ENCODE peak calls at places on chromosomes 5 and 9, in ten cellular contexts. W is cardiac muscle cell, L is fibroblast of lung, C is pancreas, H is heart left ventricle, M is adipocyte, B is mucosa of descending colon, V is bronchial epithelial cell, I is mesendoderm, O is transverse colon. Z is an unnamed sample. For H3K36me3, the result is how much of the 10 kb centered on the place peaks cover.

GRCh38 chr5:133734916-133735315 is 122.6 kb upstream of the FSTL4 start:
- DNase-seq in W (no peak), L (no peak), C (no peak), H (peak), M (no peak), B (no peak), V (no peak), I (no peak), O (no peak), Z (no peak)

GRCh38 chr5:96288166-96288844 is 144.7 kb downstream of the PCSK1 start:
- DNase-seq in W (peak), L (no peak), C (no peak), H (no peak), M (peak), B (no peak), V (peak), I (no peak), O (no peak), Z (no peak)

GRCh38 chr5:76622973-76623596 is at the start of gene F2RL2:
- DNase-seq in W (peak), L (peak), C (no peak), H (no peak), M (peak), B (no peak), V (peak), I (peak), O (no peak), Z (no peak)

GRCh38 chr5:141636106-141636412 is 590 bp downstream of the HDAC3 start:
- DNase-seq in W (no peak), L (no peak), C (no peak), H (no peak), M (no peak), B (no peak), V (no peak), I (no peak), O (no peak), Z (no peak)

GRCh38 chr5:54087436-54087835 is 222.9 kb downstream of the ARL15 start:
- DNase-seq in W (peak), L (peak), C (no peak), H (no peak), M (peak), B (no peak), V (peak), I (no peak), O (no peak), Z (no peak)

GRCh38 chr5:81195334-81195929 is 37.7 kb upstream of the CKMT2 start:
- DNase-seq in W (peak), L (no peak), C (no peak), H (no peak), M (peak), B (no peak), V (no peak), I (no peak), O (no peak), Z (no peak)

GRCh38 chr9:35490155-35490909 is 421 bp downstream of the RUSC2 start:
- DNase-seq in W (no peak), L (peak), C (peak), H (no peak), M (no peak), B (no peak), V (no peak), I (peak), O (peak), Z (no peak)

GRCh38 chr5:177982072-177982727 is 13.8 kb downstream of the PROP1 start:
- DNase-seq in W (no peak), L (no peak), C (no peak), H (no peak), M (no peak), B (peak), V (no peak), I (peak), O (no peak), Z (no peak)

GRCh38 chr5:106292654-106293053 is 1378.1 kb downstream of the EFNA5 start:
- DNase-seq in W (no peak), L (no peak), C (no peak), H (no peak), M (peak), B (no peak), V (peak), I (no peak), O (no peak), Z (no peak)

GRCh38 chr5:139650689-139651501 is 2.7 kb downstream of the CXXC5 start:
- DNase-seq in W (no peak), L (no peak), C (peak), H (peak), M (peak), B (peak), V (no peak), I (peak), O (peak), Z (no peak)

GRCh38 chr5:57986746-57987145 is 473.1 kb downstream of the PLK2 start:
- DNase-seq in W (peak), L (peak), C (no peak), H (no peak), M (peak), B (no peak), V (peak), I (peak), O (no peak), Z (peak)

GRCh38 chr5:34626036-34626435 is 30.1 kb upstream of the RAI14 start:
- DNase-seq in W (peak), L (peak), C (no peak), H (no peak), M (peak), B (no peak), V (peak), I (no peak), O (no peak), Z (no peak)

GRCh38 chr5:55303238-55303690 is 4.2 kb downstream of the DHX29 start:
- DNase-seq in W (peak), L (peak), C (no peak), H (no peak), M (peak), B (peak), V (peak), I (no peak), O (no peak), Z (no peak)

GRCh38 chr5:91176288-91177016 is 206.7 kb downstream of the ARRDC3 start:
- DNase-seq in W (no peak), L (no peak), C (no peak), H (no peak), M (peak), B (no peak), V (no peak), I (no peak), O (no peak), Z (no peak)

GRCh38 chr9:2015581-2016410 is 649 bp downstream of the SMARCA2 start:
- DNase-seq in W (peak), L (peak), C (peak), H (peak), M (peak), B (peak), V (peak), I (peak), O (peak), Z (peak)

GRCh38 chr5:180241600-180241999 is 32.6 kb upstream of the RASGEF1C start:
- DNase-seq in W (no peak), L (no peak), C (no peak), H (no peak), M (no peak), B (no peak), V (no peak), I (no peak), O (no peak), Z (no peak)
- H3K36me3 ChIP-seq in W (under half), L (under half), C (half or more), H (half or more), M (half or more), B (under half), V (under half), I (under half), O (under half), Z (half or more)

GRCh38 chr9:120914410-120914809 is 12.2 kb downstream of the TRAF1 start:
- DNase-seq in W (no peak), L (no peak), C (no peak), H (no peak), M (no peak), B (no peak), V (no peak), I (no peak), O (no peak), Z (no peak)
- H3K36me3 ChIP-seq in W (under half), L (under half), C (under half), H (under half), M (under half), B (under half), V (under half), I (under half), O (under half), Z (under half)

GRCh38 chr9:16485155-16485554 is 385.3 kb downstream of the BNC2 start:
- DNase-seq in W (no peak), L (no peak), C (no peak), H (no peak), M (no peak), B (no peak), V (no peak), I (no peak), O (no peak), Z (no peak)

GRCh38 chr9:16485575-16486321 is 384.7 kb downstream of the BNC2 start:
- DNase-seq in W (no peak), L (no peak), C (no peak), H (no peak), M (no peak), B (no peak), V (no peak), I (peak), O (no peak), Z (no peak)

GRCh38 chr9:16482764-16483163 is 387.7 kb downstream of the BNC2 start:
- DNase-seq in W (no peak), L (no peak), C (no peak), H (no peak), M (no peak), B (no peak), V (no peak), I (no peak), O (no peak), Z (no peak)

GRCh38 chr9:16484178-16484577 is 386.3 kb downstream of the BNC2 start:
- DNase-seq in W (no peak), L (no peak), C (no peak), H (no peak), M (no peak), B (no peak), V (no peak), I (no peak), O (no peak), Z (no peak)

GRCh38 chr9:16484744-16485143 is 385.7 kb downstream of the BNC2 start:
- DNase-seq in W (peak), L (peak), C (no peak), H (no peak), M (peak), B (no peak), V (no peak), I (no peak), O (no peak), Z (no peak)
- H3K36me3 ChIP-seq in W (under half), L (under half), C (under half), H (under half), M (under half), B (under half), V (under half), I (under half), O (under half), Z (under half)

DNA sequence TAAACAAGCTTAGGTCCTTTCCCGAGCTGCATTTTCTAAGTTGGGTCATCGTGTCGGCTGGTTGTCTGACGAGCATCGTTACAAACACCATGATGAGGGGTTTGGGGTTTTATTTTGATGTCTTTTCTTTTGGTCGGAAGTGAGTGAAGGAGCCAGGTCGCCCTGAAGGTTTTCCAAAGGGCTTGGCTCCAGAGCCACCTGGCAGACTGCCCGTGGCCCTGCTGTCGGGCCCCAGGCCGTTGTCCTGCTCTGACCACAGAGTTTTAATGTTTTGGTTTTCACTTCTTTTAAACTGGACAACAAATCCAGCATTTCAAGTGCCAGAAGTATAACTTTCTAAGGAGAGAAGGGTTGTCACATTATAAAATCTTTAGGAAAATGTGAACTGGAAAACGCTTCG is 42.3 kb downstream of the TENT4A start:
- DNase-seq in W (no peak), L (no peak), C (no peak), H (no peak), M (no peak), B (no peak), V (no peak), I (no peak), O (no peak), Z (no peak)
- H3K36me3 ChIP-seq in W (under half), L (under half), C (half or more), H (half or more), M (half or more), B (under half), V (under half), I (under half), O (under half), Z (under half)

DNA sequence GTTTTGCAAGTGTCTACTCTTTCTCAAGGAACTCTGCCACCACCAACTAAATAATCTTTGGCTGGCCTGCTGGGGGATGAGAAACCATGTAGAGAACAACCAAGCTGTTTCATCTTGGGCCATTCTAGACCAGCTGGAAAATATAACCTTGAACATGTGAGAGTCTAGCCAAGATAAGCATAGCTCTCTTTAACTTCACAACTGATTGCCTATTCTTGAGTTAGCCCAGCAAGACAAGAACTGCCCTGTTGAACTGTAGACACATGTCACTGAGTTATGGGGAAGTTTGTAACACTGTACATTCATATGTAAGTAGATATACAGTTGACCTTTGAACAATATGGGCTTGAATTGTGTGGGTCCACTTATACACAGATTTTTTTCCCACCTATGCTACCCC is 44.4 kb downstream of the NUP155 start:
- DNase-seq in W (no peak), L (no peak), C (no peak), H (no peak), M (no peak), B (no peak), V (no peak), I (no peak), O (no peak), Z (no peak)
- H3K36me3 ChIP-seq in W (half or more), L (under half), C (half or more), H (half or more), M (half or more), B (under half), V (under half), I (under half), O (under half), Z (under half)

GRCh38 chr9:95585824-95586223 is 69.1 kb upstream of the PTCH1 start:
- DNase-seq in W (no peak), L (no peak), C (no peak), H (no peak), M (no peak), B (no peak), V (no peak), I (no peak), O (no peak), Z (no peak)

GRCh38 chr9:95581900-95582299 is 65.1 kb upstream of the PTCH1 start:
- DNase-seq in W (no peak), L (no peak), C (no peak), H (no peak), M (no peak), B (no peak), V (no peak), I (peak), O (no peak), Z (no peak)

GRCh38 chr9:95587071-95587964 is 70.5 kb upstream of the PTCH1 start:
- DNase-seq in W (no peak), L (no peak), C (no peak), H (no peak), M (no peak), B (no peak), V (no peak), I (no peak), O (no peak), Z (no peak)

GRCh38 chr9:95580812-95581761 is 64.3 kb upstream of the PTCH1 start:
- DNase-seq in W (no peak), L (no peak), C (no peak), H (no peak), M (no peak), B (peak), V (no peak), I (no peak), O (no peak), Z (no peak)

DNA sequence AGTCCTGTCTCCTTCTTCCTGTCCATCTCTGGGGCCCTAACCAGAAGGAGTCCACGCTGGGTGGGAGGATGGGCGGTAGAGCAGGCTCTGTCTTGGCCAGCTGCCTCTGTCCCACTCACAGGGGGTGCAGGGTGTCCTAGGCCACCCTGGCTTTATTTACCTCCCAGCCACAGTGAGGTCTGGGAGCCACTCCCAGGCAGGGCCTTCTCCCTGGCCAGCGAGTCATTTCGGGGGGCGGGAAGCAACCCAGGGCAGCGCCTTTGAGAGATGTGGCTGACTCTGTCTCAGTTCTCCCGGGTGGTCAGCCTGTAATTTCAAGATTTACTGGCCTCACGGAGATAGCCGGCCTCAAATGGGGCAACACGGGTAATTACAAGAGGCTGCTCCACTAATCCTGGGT is 67.4 kb upstream of the PTCH1 start:
- DNase-seq in W (no peak), L (no peak), C (no peak), H (no peak), M (no peak), B (peak), V (no peak), I (no peak), O (no peak), Z (no peak)
- H3K36me3 ChIP-seq in W (under half), L (under half), C (under half), H (under half), M (under half), B (under half), V (under half), I (under half), O (under half), Z (under half)

GRCh38 chr9:130881516-130881915 is 15.1 kb downstream of the QRFP start:
- DNase-seq in W (no peak), L (no peak), C (no peak), H (no peak), M (no peak), B (no peak), V (no peak), I (no peak), O (no peak), Z (no peak)
- H3K36me3 ChIP-seq in W (half or more), L (under half), C (half or more), H (half or more), M (half or more), B (under half), V (under half), I (under half), O (under half), Z (half or more)

GRCh38 chr5:766666-767431 is 17.7 kb downstream of the ZDHHC11B start:
- DNase-seq in W (no peak), L (no peak), C (no peak), H (peak), M (no peak), B (no peak), V (no peak), I (no peak), O (no peak), Z (no peak)

GRCh38 chr5:763397-763796 is 21.1 kb downstream of the ZDHHC11B start:
- DNase-seq in W (no peak), L (no peak), C (peak), H (no peak), M (no peak), B (no peak), V (no peak), I (no peak), O (no peak), Z (no peak)

GRCh38 chr5:763998-764781 is 20.3 kb downstream of the ZDHHC11B start:
- DNase-seq in W (no peak), L (no peak), C (peak), H (no peak), M (no peak), B (no peak), V (no peak), I (no peak), O (no peak), Z (no peak)

GRCh38 chr5:761854-762685 is 22.5 kb downstream of the ZDHHC11B start:
- DNase-seq in W (no peak), L (no peak), C (peak), H (peak), M (no peak), B (no peak), V (peak), I (no peak), O (no peak), Z (no peak)

DNA sequence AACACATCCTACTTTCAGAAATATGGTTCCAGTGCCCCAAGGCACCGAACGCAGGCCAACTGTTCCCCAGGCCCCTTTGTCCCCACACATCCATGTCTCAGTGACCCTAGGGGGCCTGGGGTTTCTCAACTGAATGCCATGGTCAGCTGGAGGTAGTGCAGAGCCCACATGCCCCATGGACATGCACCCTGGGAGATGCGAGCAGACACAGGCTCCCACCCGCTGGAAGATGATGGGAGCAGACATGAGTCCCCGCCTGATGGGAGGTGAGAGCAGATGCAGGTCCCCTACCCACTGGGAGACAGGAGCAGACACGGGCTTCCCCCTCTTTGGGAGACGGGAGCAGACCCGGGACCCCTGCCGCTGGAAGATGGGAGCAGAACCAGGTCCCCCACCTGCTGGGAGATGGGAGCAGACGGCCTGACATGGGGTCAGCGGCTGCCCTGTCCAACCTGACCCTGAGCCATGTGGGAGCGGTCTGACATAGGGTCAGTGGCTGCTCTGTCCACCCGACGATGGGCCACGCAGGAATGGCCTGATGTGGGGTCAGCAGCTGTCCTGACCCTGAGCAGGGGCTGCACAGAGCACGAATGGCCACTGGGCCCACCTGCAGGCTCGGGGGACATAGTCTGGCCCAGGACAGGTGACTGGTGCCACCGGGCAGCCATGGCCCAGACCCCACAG is 18.4 kb downstream of the ZDHHC11B start:
- DNase-seq in W (no peak), L (no peak), C (no peak), H (peak), M (no peak), B (no peak), V (no peak), I (no peak), O (no peak), Z (no peak)
- H3K36me3 ChIP-seq in W (under half), L (under half), C (under half), H (under half), M (under half), B (under half), V (under half), I (under half), O (under half), Z (under half)

DNA sequence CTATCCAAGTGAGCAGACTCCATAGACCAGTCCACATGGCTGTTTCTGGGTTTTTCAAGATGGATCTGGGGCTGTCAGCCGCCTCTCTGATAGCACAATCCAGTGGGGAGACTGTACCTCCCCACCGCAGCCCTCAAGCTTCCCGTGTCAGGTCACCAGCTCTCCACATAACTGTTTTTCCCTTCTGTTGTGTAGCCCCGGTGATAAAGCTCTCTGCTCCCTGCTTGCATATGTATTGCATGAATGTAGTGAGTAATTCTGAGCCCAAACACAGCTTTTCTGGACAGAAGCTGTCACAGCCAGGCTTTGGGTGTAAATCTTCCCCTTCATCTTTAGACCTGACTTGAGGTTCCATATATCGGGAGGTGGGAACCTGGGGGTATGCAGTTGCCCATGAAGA is 23.1 kb upstream of the CFAP157 start:
- DNase-seq in W (peak), L (peak), C (no peak), H (no peak), M (peak), B (no peak), V (no peak), I (no peak), O (no peak), Z (no peak)
- H3K36me3 ChIP-seq in W (under half), L (under half), C (under half), H (half or more), M (half or more), B (under half), V (under half), I (under half), O (under half), Z (under half)

GRCh38 chr9:133074111-133074651 is 12.4 kb downstream of the CEL start:
- DNase-seq in W (peak), L (peak), C (peak), H (no peak), M (peak), B (no peak), V (no peak), I (no peak), O (no peak), Z (no peak)
- H3K36me3 ChIP-seq in W (under half), L (under half), C (under half), H (under half), M (under half), B (under half), V (under half), I (under half), O (under half), Z (under half)

Z was measured in thoracic aorta.